ENCODE peak calls at places on chromosome 3, in seven cellular contexts. K is HT-29; A is stimulated activated CD4-positive, alpha-beta T cell treated with anti-CD3 and anti-CD28 coated beads, Interleukin-4, amount 100 ng/mL, for 48 hours; S is EH; M is non-pigmented ciliary epithelial cell; U is GM19239; Z is RWPE1. C is an unnamed sample.

GRCh38 chr3:72245183-72245811 is 460.3 kb upstream of the PROK2 start:
- DNase-seq in K (no peak), A (no peak), S (no peak), M (no peak), U (no peak), Z (no peak), C (no peak)

GRCh38 chr3:112888388-112889085 is 41.9 kb upstream of the CD200R1L start:
- DNase-seq in K (no peak), A (no peak), S (peak), M (no peak), U (no peak), Z (no peak), C (no peak)

GRCh38 chr3:50487181-50487580 is 16.3 kb downstream of the CACNA2D2 start:
- DNase-seq in K (no peak), A (no peak), S (no peak), M (no peak), U (no peak), Z (no peak), C (no peak)

GRCh38 chr3:112097378-112097777 is 11.2 kb downstream of the C3orf52 start:
- DNase-seq in K (peak), A (peak), S (peak), M (peak), U (no peak), Z (peak), C (peak)

GRCh38 chr3:44077267-44077666 is 164.4 kb upstream of the TOPAZ1 start:
- DNase-seq in K (no peak), A (no peak), S (peak), M (no peak), U (no peak), Z (no peak), C (peak)

GRCh38 chr3:111152506-111152905 is 80.9 kb downstream of the NECTIN3 start:
- DNase-seq in K (no peak), A (no peak), S (peak), M (peak), U (no peak), Z (no peak), C (peak)

GRCh38 chr3:85821130-85821756 is 862.5 kb downstream of the CADM2 start:
- DNase-seq in K (peak), A (no peak), S (no peak), M (no peak), U (no peak), Z (peak), C (peak)

GRCh38 chr3:101310580-101311375 is 9.6 kb downstream of the IMPG2 start:
- DNase-seq in K (no peak), A (no peak), S (peak), M (no peak), U (no peak), Z (no peak), C (peak)

GRCh38 chr3:150238995-150239612 is 169.0 kb upstream of the TSC22D2 start:
- DNase-seq in K (peak), A (no peak), S (no peak), M (no peak), U (no peak), Z (no peak), C (peak)

GRCh38 chr3:45942051-45942825 is 1.0 kb upstream of the CXCR6 start:
- DNase-seq in K (no peak), A (no peak), S (no peak), M (no peak), U (no peak), Z (no peak), C (peak)

GRCh38 chr3:62718515-62719320 is 156.5 kb downstream of the CADPS start:
- DNase-seq in K (no peak), A (no peak), S (no peak), M (no peak), U (no peak), Z (peak), C (no peak)

GRCh38 chr3:140830391-140830790 is 111.2 kb upstream of the SLC25A36 start:
- DNase-seq in K (no peak), A (no peak), S (no peak), M (no peak), U (no peak), Z (no peak), C (no peak)

GRCh38 chr3:115915061-115915460 is 291.8 kb downstream of the GAP43 start:
- DNase-seq in K (no peak), A (no peak), S (no peak), M (no peak), U (no peak), Z (no peak), C (no peak)

GRCh38 chr3:62727576-62727975 is 147.6 kb downstream of the CADPS start:
- DNase-seq in K (no peak), A (no peak), S (peak), M (peak), U (no peak), Z (no peak), C (peak)

GRCh38 chr3:185330238-185330637 is 32.7 kb upstream of the MAP3K13 start:
- DNase-seq in K (no peak), A (no peak), S (no peak), M (no peak), U (no peak), Z (no peak), C (no peak)

GRCh38 chr3:179772297-179772696 is 119.5 kb downstream of the USP13 start:
- DNase-seq in K (no peak), A (no peak), S (no peak), M (no peak), U (no peak), Z (no peak), C (no peak)

GRCh38 chr3:126345641-126346460 is 11.4 kb downstream of the KLF15 start:
- DNase-seq in K (no peak), A (no peak), S (no peak), M (no peak), U (no peak), Z (no peak), C (no peak)

GRCh38 chr3:155031191-155031590 is 48.9 kb upstream of the MME start:
- DNase-seq in K (no peak), A (no peak), S (peak), M (no peak), U (no peak), Z (no peak), C (peak)

GRCh38 chr3:194404365-194405140 is 5.5 kb upstream of the GP5 start:
- DNase-seq in K (peak), A (peak), S (peak), M (no peak), U (no peak), Z (peak), C (peak)

GRCh38 chr3:72538070-72538745 is 310.0 kb downstream of the SHQ1 start:
- DNase-seq in K (no peak), A (no peak), S (no peak), M (no peak), U (no peak), Z (no peak), C (no peak)

GRCh38 chr3:105598047-105598796 is 231.5 kb downstream of the ALCAM start:
- DNase-seq in K (peak), A (no peak), S (peak), M (peak), U (no peak), Z (peak), C (peak)

GRCh38 chr3:151171145-151171544 is 31.9 kb downstream of the GPR171 start:
- DNase-seq in K (no peak), A (peak), S (no peak), M (no peak), U (no peak), Z (no peak), C (peak)

GRCh38 chr3:87132801-87133200 is 94.3 kb upstream of the CHMP2B start:
- DNase-seq in K (no peak), A (no peak), S (peak), M (no peak), U (no peak), Z (no peak), C (peak)

GRCh38 chr3:51720292-51721061 is 13.6 kb downstream of the GRM2 start:
- DNase-seq in K (no peak), A (no peak), S (no peak), M (no peak), U (no peak), Z (no peak), C (no peak)

GRCh38 chr3:170732660-170733245 is 137.2 kb downstream of the RPL22L1 start:
- DNase-seq in K (no peak), A (no peak), S (peak), M (no peak), U (no peak), Z (no peak), C (no peak)

GRCh38 chr3:43373588-43373935 is 87.2 kb downstream of the SNRK start:
- DNase-seq in K (no peak), A (no peak), S (peak), M (no peak), U (no peak), Z (no peak), C (peak)

C was measured in iris pigment epithelial cell.